ENCODE peak calls at places on chromosomes 6 and 20, in nine cellular contexts. N is IMR-90; T is ovary; V is CD8-positive, alpha-beta T cell; U is K562; Y is adrenal gland; I is lung; K is pancreas; B is MM.1S. Q is an unnamed sample.

GRCh38 chr20:63835031-63835858 is 4.2 kb upstream of the ZBTB46 start:
- DNase-seq in N (peak), T (peak), V (no peak), U (peak), Y (peak), I (peak), K (peak), B (no peak), Q (peak)

GRCh38 chr20:1377341-1377871 is 15.4 kb downstream of the FKBP1A start:
- DNase-seq in N (no peak), T (no peak), V (no peak), U (no peak), Y (no peak), I (no peak), K (no peak), B (no peak), Q (no peak)

GRCh38 chr6:128696651-128697391 is 176.4 kb upstream of the PTPRK start:
- DNase-seq in N (peak), T (no peak), V (no peak), U (no peak), Y (no peak), I (no peak), K (no peak), B (no peak), Q (peak)

GRCh38 chr6:141562181-141562800 is 570.4 kb upstream of the GJE1 start:
- DNase-seq in N (no peak), T (peak), V (no peak), U (peak), Y (peak), I (peak), K (no peak), B (no peak), Q (no peak)

GRCh38 chr6:121652726-121653623 is 217.5 kb downstream of the GJA1 start:
- DNase-seq in N (peak), T (no peak), V (no peak), U (no peak), Y (peak), I (no peak), K (no peak), B (no peak), Q (peak)

GRCh38 chr6:41553405-41553999 is 7.3 kb downstream of the FOXP4 start:
- DNase-seq in N (no peak), T (no peak), V (no peak), U (no peak), Y (no peak), I (no peak), K (no peak), B (no peak), Q (no peak)

GRCh38 chr6:141719476-141719875 is 413.2 kb upstream of the GJE1 start:
- DNase-seq in N (no peak), T (no peak), V (no peak), U (no peak), Y (no peak), I (no peak), K (no peak), B (no peak), Q (no peak)

GRCh38 chr20:17557675-17558006 is 12.2 kb upstream of the DSTN start:
- DNase-seq in N (peak), T (no peak), V (no peak), U (no peak), Y (no peak), I (peak), K (no peak), B (no peak), Q (peak)

GRCh38 chr6:157761331-157761921 is 61.6 kb upstream of the SNX9 start:
- DNase-seq in N (peak), T (no peak), V (no peak), U (no peak), Y (no peak), I (no peak), K (no peak), B (no peak), Q (no peak)

GRCh38 chr20:48826883-48827771 is 672 bp downstream of the PREX1 start:
- DNase-seq in N (no peak), T (no peak), V (no peak), U (no peak), Y (peak), I (no peak), K (no peak), B (peak), Q (no peak)

GRCh38 chr6:122063090-122063489 is 336.4 kb upstream of the HSF2 start:
- DNase-seq in N (no peak), T (no peak), V (no peak), U (no peak), Y (no peak), I (no peak), K (no peak), B (no peak), Q (no peak)

GRCh38 chr6:116922853-116923548 is 46.0 kb downstream of the RFX6 start:
- DNase-seq in N (no peak), T (no peak), V (no peak), U (no peak), Y (no peak), I (no peak), K (no peak), B (no peak), Q (no peak)

GRCh38 chr6:30180145-30180544 is 16.8 kb downstream of the TRIM15 start:
- DNase-seq in N (no peak), T (no peak), V (no peak), U (no peak), Y (no peak), I (no peak), K (no peak), B (no peak), Q (no peak)

GRCh38 chr6:15400572-15401004 is 154.7 kb downstream of the JARID2 start:
- DNase-seq in N (peak), T (peak), V (no peak), U (peak), Y (peak), I (peak), K (no peak), B (no peak), Q (no peak)

GRCh38 chr6:32195902-32196681 is 3.6 kb upstream of the GPSM3 start:
- DNase-seq in N (peak), T (peak), V (peak), U (peak), Y (peak), I (peak), K (peak), B (peak), Q (peak)

GRCh38 chr6:165820407-165820806 is 157.4 kb upstream of the PDE10A start:
- DNase-seq in N (no peak), T (no peak), V (no peak), U (no peak), Y (no peak), I (no peak), K (no peak), B (no peak), Q (no peak)

GRCh38 chr6:36735110-36735971 is 37.7 kb downstream of the RAB44 start:
- DNase-seq in N (peak), T (peak), V (no peak), U (no peak), Y (peak), I (peak), K (peak), B (no peak), Q (peak)

GRCh38 chr6:134888316-134888715 is 61.6 kb downstream of the ALDH8A1 start:
- DNase-seq in N (no peak), T (no peak), V (no peak), U (no peak), Y (no peak), I (no peak), K (no peak), B (no peak), Q (no peak)

GRCh38 chr6:82251942-82252341 is 4.4 kb upstream of the IBTK start:
- DNase-seq in N (peak), T (no peak), V (no peak), U (peak), Y (no peak), I (no peak), K (no peak), B (peak), Q (no peak)

GRCh38 chr6:111709615-111710398 is 104.1 kb upstream of the TRAF3IP2 start:
- DNase-seq in N (peak), T (peak), V (peak), U (peak), Y (peak), I (peak), K (no peak), B (peak), Q (no peak)
- H3K4me3 ChIP-seq in N (no peak), T (no peak), V (no peak), U (no peak), Y (peak), I (no peak), K (no peak), B (no peak), Q (no peak)

GRCh38 chr6:80742481-80742880 is 636.0 kb downstream of the BCKDHB start:
- DNase-seq in N (peak), T (no peak), V (no peak), U (no peak), Y (no peak), I (no peak), K (no peak), B (peak), Q (no peak)
- TF ChIP-seq CTCF in N (peak), T (peak), V (no peak), U (no peak), Y (peak), I (no peak), K (no peak), B (peak), Q (peak)

GRCh38 chr6:43146709-43147108 is 24.4 kb upstream of the SRF start:
- DNase-seq in N (no peak), T (no peak), V (no peak), U (no peak), Y (no peak), I (no peak), K (no peak), B (no peak), Q (no peak)
- H3K27ac ChIP-seq in N (no peak), T (no peak), V (no peak), U (no peak), Y (no peak), I (no peak), K (no peak), B (no peak), Q (no peak)

GRCh38 chr6:109892451-109893435 is 85.4 kb upstream of the GPR6 start:
- DNase-seq in N (no peak), T (no peak), V (no peak), U (no peak), Y (no peak), I (peak), K (no peak), B (no peak), Q (no peak)
- H3K4me3 ChIP-seq in N (no peak), T (no peak), V (no peak), U (no peak), Y (no peak), I (no peak), K (no peak), B (peak), Q (no peak)

GRCh38 chr6:106729848-106730247 is 100.5 kb downstream of the QRSL1 start:
- DNase-seq in N (no peak), T (no peak), V (no peak), U (no peak), Y (no peak), I (no peak), K (no peak), B (no peak), Q (no peak)
- TF ChIP-seq CTCF in N (no peak), T (no peak), V (no peak), U (no peak), Y (no peak), I (no peak), K (no peak), B (no peak), Q (no peak)